ENCODE peak calls at places on chromosome 17, in six cellular contexts. One of them, this sample, is unnamed.

GRCh38 chr17:19707728-19708221 is 8.6 kb downstream of the SLC47A2 start:
- DNase-seq in WTC11: no peak
- DNase-seq in HCT116: no peak
- DNase-seq in GM12878: no peak
- DNase-seq in HepG2: no peak
- DNase-seq in A549: no peak
- DNase-seq in this sample: no peak

GRCh38 chr17:13099906-13100305 is 82.1 kb upstream of the ELAC2 start:
- DNase-seq in WTC11: no peak
- DNase-seq in HCT116: no peak
- DNase-seq in GM12878: no peak
- DNase-seq in HepG2: no peak
- DNase-seq in A549: no peak
- DNase-seq in this sample: no peak

GRCh38 chr17:14080847-14081251 is 11.5 kb downstream of the COX10 start:
- DNase-seq in WTC11: no peak
- DNase-seq in HCT116: no peak
- DNase-seq in GM12878: no peak
- DNase-seq in HepG2: no peak
- DNase-seq in A549: no peak
- DNase-seq in this sample: no peak

GRCh38 chr17:78879679-78880186 is 23.3 kb downstream of the CEP295NL start:
- DNase-seq in WTC11: no peak
- DNase-seq in HCT116: no peak
- DNase-seq in GM12878: no peak
- DNase-seq in HepG2: no peak
- DNase-seq in A549: no peak
- DNase-seq in this sample: no peak

GRCh38 chr17:1362065-1362848 is 37.8 kb downstream of the YWHAE start:
- DNase-seq in WTC11: no peak
- DNase-seq in HCT116: no peak
- DNase-seq in GM12878: no peak
- DNase-seq in HepG2: no peak
- DNase-seq in A549: no peak
- DNase-seq in this sample: no peak

GRCh38 chr17:78357177-78357586 is 2.7 kb downstream of the SOCS3 start:
- DNase-seq in WTC11: no peak
- DNase-seq in HCT116: no peak
- DNase-seq in GM12878: no peak
- DNase-seq in HepG2: no peak
- DNase-seq in A549: no peak
- DNase-seq in this sample: no peak

GRCh38 chr17:2023692-2024571 is 1.2 kb downstream of the RTN4RL1 start:
- DNase-seq in WTC11: peak; percentile 86
- DNase-seq in HCT116: peak; percentile 59
- DNase-seq in GM12878: no peak
- DNase-seq in HepG2: no peak
- DNase-seq in A549: peak; percentile 55
- DNase-seq in this sample: peak; percentile 49

GRCh38 chr17:45768000-45768399 is 16.1 kb upstream of the CRHR1 start:
- DNase-seq in WTC11: peak; percentile 51
- DNase-seq in HCT116: no peak
- DNase-seq in GM12878: no peak
- DNase-seq in HepG2: no peak
- DNase-seq in A549: no peak
- DNase-seq in this sample: no peak

GRCh38 chr17:37100231-37100630 is 151.5 kb downstream of the AATF start:
- DNase-seq in WTC11: no peak
- DNase-seq in HCT116: no peak
- DNase-seq in GM12878: no peak
- DNase-seq in HepG2: no peak
- DNase-seq in A549: no peak
- DNase-seq in this sample: no peak

GRCh38 chr17:3913531-3914318 is 2.5 kb downstream of the P2RX1 start:
- DNase-seq in WTC11: peak; percentile 91
- DNase-seq in HCT116: peak; percentile 54
- DNase-seq in GM12878: peak; percentile 56
- DNase-seq in HepG2: peak; percentile 51
- DNase-seq in A549: peak; percentile 91
- DNase-seq in this sample: peak; percentile 80

GRCh38 chr17:34306466-34306865 is 12.8 kb upstream of the CCL8 start:
- DNase-seq in WTC11: peak; percentile 51
- DNase-seq in HCT116: no peak
- DNase-seq in GM12878: no peak
- DNase-seq in HepG2: no peak
- DNase-seq in A549: peak; percentile 22
- DNase-seq in this sample: peak; percentile 32

GRCh38 chr17:43559161-43559816 is 13.1 kb upstream of the ETV4 start:
- DNase-seq in WTC11: no peak
- DNase-seq in HCT116: no peak
- DNase-seq in GM12878: no peak
- DNase-seq in HepG2: peak; percentile 79
- DNase-seq in A549: no peak
- DNase-seq in this sample: no peak

GRCh38 chr17:43564080-43564594 is 18.0 kb upstream of the ETV4 start:
- DNase-seq in WTC11: no peak
- DNase-seq in HCT116: no peak
- DNase-seq in GM12878: no peak
- DNase-seq in HepG2: no peak
- DNase-seq in A549: no peak
- DNase-seq in this sample: no peak

GRCh38 chr17:43560461-43561427 is 14.6 kb upstream of the ETV4 start:
- DNase-seq in WTC11: no peak
- DNase-seq in HCT116: no peak
- DNase-seq in GM12878: no peak
- DNase-seq in HepG2: no peak
- DNase-seq in A549: no peak
- DNase-seq in this sample: no peak

GRCh38 chr17:43563262-43564079 is 17.3 kb upstream of the ETV4 start:
- DNase-seq in WTC11: no peak
- DNase-seq in HCT116: no peak
- DNase-seq in GM12878: no peak
- DNase-seq in HepG2: no peak
- DNase-seq in A549: no peak
- DNase-seq in this sample: no peak

DNA sequence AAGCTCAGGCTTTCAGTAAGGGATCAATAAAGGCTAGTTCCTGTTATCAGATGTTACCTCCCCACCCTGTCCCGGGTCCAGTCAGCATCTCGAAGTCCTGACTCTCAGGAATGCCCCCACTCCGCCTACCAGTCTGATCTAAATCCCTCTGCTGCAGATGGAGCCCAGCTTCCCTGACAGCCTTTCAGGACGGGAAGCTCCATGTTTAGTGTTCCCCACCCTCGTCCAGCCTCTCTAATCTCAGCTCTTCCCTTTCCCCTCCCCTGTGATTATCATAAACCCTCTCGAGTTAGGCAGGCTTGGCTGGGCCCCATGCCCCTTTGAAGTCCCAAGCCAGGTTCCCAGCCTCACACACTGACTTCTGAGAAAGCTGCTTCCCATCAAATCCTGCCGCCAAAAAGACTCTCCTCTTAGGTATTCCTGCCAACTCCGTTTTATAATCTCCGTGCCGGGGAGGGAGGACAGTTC is 16.6 kb upstream of the ETV4 start:
- DNase-seq in WTC11: no peak
- DNase-seq in HCT116: no peak
- DNase-seq in GM12878: no peak
- DNase-seq in HepG2: peak; percentile 56
- DNase-seq in A549: no peak
- DNase-seq in this sample: no peak
- TF ChIP-seq MAX in WTC11: no peak
- TF ChIP-seq MAX in HCT116: no peak
- TF ChIP-seq MAX in GM12878: no peak
- TF ChIP-seq MAX in HepG2: no peak
- TF ChIP-seq MAX in A549: no peak
- TF ChIP-seq MAX in this sample: no peak

DNA sequence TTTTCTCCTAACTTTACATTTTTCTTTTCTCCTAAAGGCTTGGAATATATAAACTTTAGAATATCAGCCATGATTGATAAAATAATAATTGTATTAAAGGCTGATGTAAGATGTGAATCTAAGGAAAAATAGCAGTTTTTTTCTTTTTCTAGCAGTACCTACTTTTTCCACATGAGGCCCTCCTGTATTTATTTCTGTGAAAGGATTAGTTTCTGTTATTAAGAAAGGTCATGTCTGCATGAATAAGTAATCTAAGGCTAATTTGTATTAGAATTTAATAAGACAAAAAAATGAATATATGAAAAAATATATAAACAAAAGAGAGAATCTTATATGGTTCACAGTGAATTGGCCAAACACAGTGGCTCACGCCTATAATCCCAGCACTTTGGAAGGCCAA is 85.3 kb downstream of the STXBP4 start:
- DNase-seq in WTC11: no peak
- DNase-seq in HCT116: no peak
- DNase-seq in GM12878: no peak
- DNase-seq in HepG2: no peak
- DNase-seq in A549: no peak
- DNase-seq in this sample: no peak
- TF ChIP-seq CTCF in WTC11: no peak
- TF ChIP-seq CTCF in HCT116: peak; percentile 60
- TF ChIP-seq CTCF in GM12878: peak; percentile 28
- TF ChIP-seq CTCF in HepG2: peak; percentile 46
- TF ChIP-seq CTCF in A549: peak; percentile 50
- TF ChIP-seq CTCF in this sample: no peak

DNA sequence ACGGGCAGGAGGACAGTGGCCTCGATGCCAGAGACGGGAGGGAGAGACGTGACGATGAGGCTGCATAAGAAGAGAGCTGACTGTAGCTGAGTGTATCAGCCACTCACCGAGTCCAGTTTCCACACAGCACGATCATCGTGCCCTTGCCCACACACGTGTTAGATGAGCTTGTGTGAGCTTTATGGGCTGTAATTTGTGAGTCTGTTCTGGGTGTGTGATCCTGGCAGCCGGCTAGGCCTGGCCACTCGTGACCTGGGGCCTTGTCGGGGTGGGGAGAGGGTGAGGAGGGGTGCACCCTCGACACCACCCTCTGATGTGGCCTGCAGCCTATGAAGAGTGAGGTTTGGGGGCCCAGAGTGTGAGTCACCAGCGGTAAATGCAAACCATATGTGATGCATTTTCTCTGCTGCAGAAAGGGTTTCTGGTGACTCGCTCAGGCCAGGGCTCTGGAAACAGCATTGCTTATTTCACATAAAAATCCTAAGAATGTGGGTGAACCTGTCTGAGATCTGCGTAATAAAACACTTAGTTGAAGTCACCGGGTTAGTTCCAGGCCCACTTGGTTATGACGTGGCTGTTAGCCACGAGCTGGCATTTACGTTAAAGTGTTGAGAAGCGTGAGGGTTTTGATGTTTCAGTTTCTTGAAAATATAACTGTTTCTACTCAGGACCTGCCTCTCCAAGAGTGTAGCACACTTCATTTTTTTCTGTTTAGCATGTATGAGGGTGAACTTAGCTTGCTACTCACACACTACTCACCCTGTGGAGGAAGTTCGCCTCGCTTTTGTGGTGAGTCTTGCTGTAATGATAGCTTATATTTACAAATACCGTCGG is 4.2 kb downstream of the METRNL start:
- DNase-seq in WTC11: no peak
- DNase-seq in HCT116: no peak
- DNase-seq in GM12878: no peak
- DNase-seq in HepG2: no peak
- DNase-seq in A549: peak; percentile 38
- DNase-seq in this sample: peak; percentile 75
- TF ChIP-seq MAX in WTC11: no peak
- TF ChIP-seq MAX in HCT116: no peak
- TF ChIP-seq MAX in GM12878: no peak
- TF ChIP-seq MAX in HepG2: no peak
- TF ChIP-seq MAX in A549: no peak
- TF ChIP-seq MAX in this sample: peak; percentile 67

DNA sequence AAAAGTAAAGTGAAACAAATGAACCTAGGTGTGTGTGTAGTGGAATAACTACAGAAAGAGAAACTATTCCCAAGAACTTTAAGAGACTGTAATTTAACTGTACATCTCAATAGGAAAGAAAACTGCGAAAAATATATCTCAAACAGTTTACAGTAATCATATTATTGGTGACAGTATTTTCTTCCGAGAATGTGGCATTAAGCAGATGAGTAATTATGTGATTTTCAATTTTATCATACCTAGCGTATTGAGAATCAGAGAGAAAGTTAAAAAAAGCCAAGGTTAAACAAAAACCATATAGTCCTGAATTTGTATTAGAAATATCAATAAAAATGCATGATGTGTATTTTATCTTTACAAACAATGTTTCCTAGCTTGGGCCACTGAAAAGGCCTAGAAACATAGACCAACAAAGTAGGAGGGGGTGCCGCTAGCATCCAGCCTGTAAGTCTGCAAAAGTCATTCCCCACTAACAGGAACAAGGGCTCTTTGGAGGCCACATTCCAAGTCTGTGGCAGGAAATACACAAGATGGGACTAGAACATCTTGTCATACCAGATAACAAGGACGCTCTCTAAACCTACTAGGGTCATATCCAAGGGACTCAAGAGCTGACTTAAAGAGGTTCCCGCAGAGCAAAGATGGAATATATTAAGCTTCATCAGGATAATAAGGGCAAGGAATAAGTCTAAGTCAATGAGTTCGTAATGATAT is 20.5 kb downstream of the RNF157 start:
- DNase-seq in WTC11: no peak
- DNase-seq in HCT116: no peak
- DNase-seq in GM12878: no peak
- DNase-seq in HepG2: no peak
- DNase-seq in A549: no peak
- DNase-seq in this sample: no peak
- TF ChIP-seq CTCF in WTC11: no peak
- TF ChIP-seq CTCF in HCT116: no peak
- TF ChIP-seq CTCF in GM12878: no peak
- TF ChIP-seq CTCF in HepG2: no peak
- TF ChIP-seq CTCF in A549: no peak
- TF ChIP-seq CTCF in this sample: no peak

GRCh38 chr17:73643846-73644144 is 450 bp downstream of the SDK2 start:
- DNase-seq in WTC11: no peak
- DNase-seq in HCT116: no peak
- DNase-seq in GM12878: no peak
- DNase-seq in HepG2: no peak
- DNase-seq in A549: no peak
- DNase-seq in this sample: no peak

GRCh38 chr17:73642659-73643011 is 1.6 kb downstream of the SDK2 start:
- DNase-seq in WTC11: no peak
- DNase-seq in HCT116: no peak
- DNase-seq in GM12878: no peak
- DNase-seq in HepG2: no peak
- DNase-seq in A549: no peak
- DNase-seq in this sample: no peak

GRCh38 chr17:73641779-73642580 is 2.3 kb downstream of the SDK2 start:
- DNase-seq in WTC11: no peak
- DNase-seq in HCT116: no peak
- DNase-seq in GM12878: no peak
- DNase-seq in HepG2: no peak
- DNase-seq in A549: no peak
- DNase-seq in this sample: no peak

GRCh38 chr17:73644145-73645049 is at the start of gene SDK2:
- DNase-seq in WTC11: no peak
- DNase-seq in HCT116: no peak
- DNase-seq in GM12878: no peak
- DNase-seq in HepG2: no peak
- DNase-seq in A549: peak; percentile 69
- DNase-seq in this sample: no peak

GRCh38 chr17:73643012-73643845 is 1.0 kb downstream of the SDK2 start:
- DNase-seq in WTC11: peak; percentile 47
- DNase-seq in HCT116: no peak
- DNase-seq in GM12878: no peak
- DNase-seq in HepG2: no peak
- DNase-seq in A549: peak; percentile 90
- DNase-seq in this sample: peak; percentile 14
- TF ChIP-seq MAX in WTC11: peak; percentile 71
- TF ChIP-seq MAX in HCT116: no peak
- TF ChIP-seq MAX in GM12878: no peak
- TF ChIP-seq MAX in HepG2: no peak
- TF ChIP-seq MAX in A549: no peak
- TF ChIP-seq MAX in this sample: no peak